ENCODE peak calls at places on chromosome 22, in four cellular contexts. I is ovary; B is CD4-positive, CD25-positive, alpha-beta regulatory T cell; U is endodermal cell. F is an unnamed sample. For H3K4me1, the result is how much of the 10 kb centered on the place peaks cover.

GRCh38 chr22:21835378-21835777 is 32.1 kb downstream of the MAPK1 start:
- DNase-seq in I (no peak), B (no peak), U (no peak), F (no peak)

GRCh38 chr22:47474464-47474863 is 712.0 kb downstream of the TBC1D22A start:
- DNase-seq in I (no peak), B (no peak), U (no peak), F (no peak)

GRCh38 chr22:44256085-44256484 is 56.7 kb downstream of the SHISAL1 start:
- DNase-seq in I (no peak), B (no peak), U (peak), F (no peak)

GRCh38 chr22:28029201-28029948 is 110.3 kb upstream of the PITPNB start:
- DNase-seq in I (no peak), B (no peak), U (peak), F (peak)

GRCh38 chr22:48752451-48753380 is 1075.0 kb downstream of the BRD1 start:
- DNase-seq in I (no peak), B (no peak), U (peak), F (no peak)

GRCh38 chr22:28051091-28051786 is 132.2 kb upstream of the PITPNB start:
- DNase-seq in I (no peak), B (no peak), U (no peak), F (no peak)

GRCh38 chr22:34902335-34902734 is 163.6 kb upstream of the ISX start:
- DNase-seq in I (no peak), B (no peak), U (no peak), F (no peak)

GRCh38 chr22:36797334-36797733 is 19.5 kb downstream of the PVALB start:
- DNase-seq in I (no peak), B (no peak), U (no peak), F (no peak)

GRCh38 chr22:46050451-46050845 is 73.5 kb upstream of the WNT7B start:
- DNase-seq in I (peak), B (no peak), U (peak), F (no peak)

GRCh38 chr22:20741634-20742581 is 32.0 kb upstream of the SERPIND1 start:
- DNase-seq in I (no peak), B (peak), U (peak), F (no peak)

GRCh38 chr22:50535113-50535512 is 5.3 kb upstream of the TYMP start:
- DNase-seq in I (no peak), B (no peak), U (no peak), F (no peak)
- H3K4me1 ChIP-seq in I (under half), B (half or more), U (under half), F (under half)

GRCh38 chr22:32618461-32619140 is 144.0 kb downstream of the FBXO7 start:
- DNase-seq in I (no peak), B (no peak), U (no peak), F (no peak)
- H3K27ac ChIP-seq in I (peak), B (no peak), U (no peak), F (peak)

GRCh38 chr22:50189184-50189848 is 3.6 kb downstream of the TRABD start:
- DNase-seq in I (peak), B (no peak), U (no peak), F (peak)

GRCh38 chr22:50190182-50190951 is 4.7 kb downstream of the TRABD start:
- DNase-seq in I (peak), B (peak), U (peak), F (peak)

GRCh38 chr22:50188356-50188755 is 2.6 kb downstream of the TRABD start:
- DNase-seq in I (peak), B (no peak), U (no peak), F (no peak)

GRCh38 chr22:50191041-50191740 is 5.5 kb downstream of the TRABD start:
- DNase-seq in I (peak), B (peak), U (no peak), F (peak)

DNA sequence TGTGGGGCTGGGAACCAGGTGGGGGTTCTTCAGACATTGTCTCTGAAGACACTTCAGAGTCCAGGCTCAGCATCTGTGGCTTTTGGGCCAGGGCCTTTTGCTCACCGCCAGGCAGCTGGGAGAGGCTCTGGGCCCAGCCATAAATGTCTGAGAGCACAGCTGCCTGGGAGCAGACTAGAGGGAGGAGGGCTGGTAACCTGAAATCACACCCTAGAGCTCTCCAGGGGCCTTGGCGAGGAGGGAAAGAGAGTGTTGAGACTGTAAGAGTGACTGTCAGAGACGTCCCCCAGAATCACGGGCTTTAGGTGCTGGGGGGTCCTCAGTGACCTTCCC is 4.1 kb downstream of the TRABD start:
- DNase-seq in I (no peak), B (no peak), U (no peak), F (peak)
- H3K4me3 ChIP-seq in I (no peak), B (peak), U (no peak), F (no peak)

GRCh38 chr22:49968831-49969661 is 8.5 kb downstream of the PIM3 start:
- DNase-seq in I (peak), B (no peak), U (peak), F (peak)

GRCh38 chr22:49972163-49973017 is 11.8 kb downstream of the PIM3 start:
- DNase-seq in I (peak), B (no peak), U (peak), F (peak)

GRCh38 chr22:49971232-49972162 is 10.9 kb downstream of the PIM3 start:
- DNase-seq in I (peak), B (no peak), U (peak), F (peak)

GRCh38 chr22:49969751-49970527 is 9.4 kb downstream of the PIM3 start:
- DNase-seq in I (peak), B (no peak), U (peak), F (peak)

GRCh38 chr22:49970528-49971231 is 10.1 kb downstream of the PIM3 start:
- DNase-seq in I (peak), B (peak), U (peak), F (peak)
- H3K4me1 ChIP-seq in I (under half), B (under half), U (under half), F (under half)

DNA sequence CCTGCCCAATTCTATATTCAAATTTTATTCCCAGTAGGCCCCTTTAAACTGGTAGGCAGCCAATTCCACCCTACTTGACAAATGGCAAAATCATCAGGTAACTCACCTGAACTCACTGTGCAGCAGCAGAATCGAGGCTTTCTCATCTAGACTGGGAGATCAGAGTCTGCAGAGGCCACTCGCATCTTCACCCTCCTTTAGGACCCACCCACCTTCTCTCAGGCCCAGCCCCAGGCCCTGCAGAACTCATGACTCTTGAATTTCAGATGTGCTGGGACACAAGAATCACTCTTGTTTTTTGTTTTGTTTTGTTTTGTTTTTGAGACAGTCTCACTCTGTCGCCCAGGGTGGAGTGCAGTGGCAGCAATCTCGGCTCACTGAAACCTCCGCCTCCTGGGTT is 38.8 kb downstream of the MICAL3 start:
- DNase-seq in I (no peak), B (no peak), U (no peak), F (no peak)
- H3K27ac ChIP-seq in I (no peak), B (no peak), U (no peak), F (no peak)